ENCODE peak calls at places on chromosomes 7 and 10, in six cellular contexts. F is HepG2; I is H7; B is CD4-positive, alpha-beta memory T cell; T is upper lobe of left lung; E is brain microvascular endothelial cell. L is an unnamed sample.
A peak's percentile ranks its signal among the peaks of the same experiment; 100 is the strongest.

GRCh38 chr7:20514364-20514763 is 101.1 kb upstream of the ABCB5 start:
- DNase-seq in B (no peak), T (peak; percentile 30), I (no peak), F (no peak), E (peak; percentile 2), L (no peak)

GRCh38 chr10:11670311-11670825 is 58.9 kb upstream of the USP6NL start:
- DNase-seq in B (no peak), I (no peak), E (no peak), F (no peak), T (no peak), L (no peak)

GRCh38 chr7:78326870-78327269 is 528.3 kb downstream of the PHTF2 start:
- DNase-seq in E (no peak), F (no peak), T (no peak), I (no peak), B (no peak), L (no peak)

GRCh38 chr10:76469675-76470074 is 1038.3 kb downstream of the LRMDA start:
- DNase-seq in F (no peak), T (no peak), E (peak; percentile 5), B (no peak), I (no peak), L (no peak)

GRCh38 chr10:28838908-28839307 is 161.6 kb downstream of the BAMBI start:
- DNase-seq in I (no peak), E (peak; percentile 62), F (peak; percentile 69), B (no peak), T (no peak), L (no peak)

GRCh38 chr10:78458983-78459638 is 425.4 kb downstream of the RPS24 start:
- DNase-seq in T (peak; percentile 34), B (no peak), E (peak; percentile 78), I (no peak), F (peak; percentile 99), L (peak; percentile 83)

GRCh38 chr7:22561356-22561755 is 61.4 kb upstream of the STEAP1B start:
- DNase-seq in I (peak; percentile 60), B (no peak), F (peak; percentile 72), E (peak; percentile 99), T (peak; percentile 74), L (no peak)

GRCh38 chr10:10824611-10825148 is 193.0 kb upstream of the CELF2 start:
- DNase-seq in T (no peak), I (no peak), F (no peak), B (no peak), E (peak; percentile 92), L (no peak)

GRCh38 chr7:126838194-126838593 is 414.5 kb downstream of the GRM8 start:
- DNase-seq in F (no peak), E (no peak), B (no peak), T (no peak), I (no peak), L (no peak)

GRCh38 chr7:7108931-7109330 is 73.4 kb upstream of the C1GALT1 start:
- DNase-seq in E (no peak), F (no peak), B (no peak), T (no peak), I (no peak), L (no peak)

GRCh38 chr7:35280854-35281253 is 27.0 kb upstream of the TBX20 start:
- DNase-seq in E (no peak), F (no peak), B (no peak), I (peak; percentile 19), T (no peak), L (no peak)

GRCh38 chr10:60073781-60074656 is 167.7 kb upstream of the CCDC6 start:
- DNase-seq in T (no peak), F (no peak), E (no peak), B (no peak), I (no peak), L (no peak)

GRCh38 chr7:97422046-97422445 is 304.5 kb downstream of the SDHAF3 start:
- DNase-seq in B (no peak), T (no peak), F (no peak), I (no peak), E (no peak), L (no peak)

GRCh38 chr7:155889636-155890508 is 77.6 kb upstream of the SHH start:
- DNase-seq in F (no peak), B (no peak), I (no peak), T (peak; percentile 91), E (no peak), L (no peak)

GRCh38 chr10:29102233-29102632 is 186.6 kb upstream of the LYZL1 start:
- DNase-seq in I (no peak), E (no peak), B (no peak), T (no peak), F (no peak), L (no peak)

GRCh38 chr10:69239816-69240434 is 19.8 kb downstream of the HKDC1 start:
- DNase-seq in T (no peak), E (no peak), I (no peak), B (no peak), F (no peak), L (no peak)

GRCh38 chr10:3773465-3774017 is 11.5 kb downstream of the KLF6 start:
- DNase-seq in T (no peak), E (peak; percentile 73), I (no peak), F (no peak), B (no peak), L (no peak)

GRCh38 chr10:118800920-118801319 is 46.1 kb upstream of the CACUL1 start:
- DNase-seq in E (no peak), F (peak; percentile 10), T (no peak), I (no peak), B (peak; percentile 3), L (peak; percentile 8)

GRCh38 chr10:4473977-4474376 is 352.0 kb upstream of the AKR1E2 start:
- DNase-seq in I (no peak), F (no peak), T (no peak), E (no peak), B (no peak), L (no peak)

GRCh38 chr7:81725496-81726117 is 44.2 kb downstream of the HGF start:
- DNase-seq in E (peak; percentile 88), F (no peak), I (no peak), B (no peak), T (no peak), L (no peak)

GRCh38 chr10:131692176-131692575 is 208.6 kb upstream of the PPP2R2D start:
- DNase-seq in B (no peak), F (no peak), I (no peak), T (no peak), E (no peak), L (no peak)

GRCh38 chr10:131689486-131689885 is 211.3 kb upstream of the PPP2R2D start:
- DNase-seq in E (no peak), T (no peak), B (no peak), I (no peak), F (no peak), L (no peak)

GRCh38 chr10:131691481-131692090 is 209.2 kb upstream of the PPP2R2D start:
- DNase-seq in I (no peak), T (no peak), F (no peak), E (no peak), B (no peak), L (no peak)

GRCh38 chr10:131689954-131690669 is 210.7 kb upstream of the PPP2R2D start:
- DNase-seq in B (no peak), E (no peak), F (no peak), T (no peak), I (no peak), L (no peak)

DNA sequence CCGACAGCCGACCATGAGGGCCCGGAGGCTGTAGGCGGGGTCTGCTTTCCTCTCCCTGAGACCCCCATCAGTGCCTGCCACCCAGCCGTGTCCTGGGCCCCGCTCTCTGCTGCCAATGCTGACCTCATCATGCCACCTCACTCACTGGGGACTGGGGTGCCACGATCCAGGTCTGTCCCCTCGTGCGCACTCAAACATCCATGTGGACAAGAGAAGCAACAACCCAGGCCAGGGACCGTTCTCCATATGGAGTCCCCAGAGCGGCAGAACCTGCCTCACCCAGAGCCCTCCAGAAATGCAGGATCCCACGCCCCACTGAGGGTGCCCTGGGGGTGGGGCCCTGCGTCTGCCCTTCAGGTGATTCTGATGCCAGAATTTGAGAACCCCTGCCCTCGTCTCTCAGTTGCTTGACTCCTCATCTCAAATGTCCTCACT is 210.0 kb upstream of the PPP2R2D start:
- DNase-seq in T (no peak), E (no peak), I (no peak), F (no peak), B (no peak), L (no peak)
- H3K4me3 ChIP-seq in T (no peak overlapping the region), E (no peak overlapping the region), I (no peak overlapping the region), F (no peak overlapping the region), B (no peak overlapping the region), L (no peak overlapping the region)

DNA sequence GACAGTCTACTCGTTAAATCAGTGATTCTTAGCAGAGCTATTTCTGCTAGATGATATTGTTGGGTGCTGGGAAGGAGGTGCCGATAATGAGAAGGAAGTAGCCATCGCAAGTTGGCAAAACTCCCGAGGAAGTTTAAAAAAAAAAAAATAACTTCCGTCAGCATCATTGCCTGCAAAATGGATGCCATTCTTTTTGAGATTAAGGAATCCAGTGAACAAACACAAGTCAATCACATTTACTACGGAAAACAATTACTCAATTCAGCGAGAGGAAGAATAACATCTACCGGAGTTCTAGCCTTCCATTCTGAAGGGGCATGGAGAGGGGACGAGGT is 74.4 kb upstream of the SFMBT2 start:
- DNase-seq in I (no peak), B (no peak), E (no peak), F (no peak), T (no peak), L (no peak)
- H3K4me3 ChIP-seq in I (no peak overlapping the region), B (peak overlapping the region; percentile 33), E (no peak overlapping the region), F (no peak overlapping the region), T (no peak overlapping the region), L (no peak overlapping the region)

DNA sequence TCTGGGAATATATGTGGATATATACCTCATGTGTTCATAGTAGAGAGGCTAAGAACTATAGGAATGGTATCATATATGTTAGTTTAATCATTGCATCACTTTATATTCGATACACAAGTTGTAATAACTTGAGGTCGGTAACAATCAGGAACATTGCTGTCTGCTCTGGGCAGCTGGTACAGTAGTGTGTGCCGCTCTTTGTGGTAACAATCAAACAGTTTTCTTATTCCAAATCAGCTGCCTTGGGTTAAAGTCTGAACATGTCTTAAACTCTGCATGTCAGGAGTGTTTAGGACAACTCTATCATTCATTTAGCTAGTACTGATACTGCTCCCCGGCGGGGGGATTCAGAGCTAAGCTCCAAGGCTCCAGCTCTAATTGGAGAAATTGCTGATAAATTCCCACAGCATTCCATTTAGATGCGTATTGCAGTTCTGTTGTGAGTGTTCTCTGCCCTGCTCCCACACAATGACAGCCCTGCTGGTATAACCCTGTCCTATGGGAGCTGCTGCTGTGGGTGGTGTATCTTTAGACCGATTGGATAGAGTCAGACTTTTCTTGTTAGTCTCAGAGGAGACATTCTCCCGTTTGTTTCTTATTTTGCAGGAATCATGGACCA is 707.5 kb upstream of the FZD8 start:
- DNase-seq in F (no peak), B (no peak), T (no peak), I (no peak), E (peak; percentile 95), L (no peak)
- H3K4me3 ChIP-seq in F (no peak overlapping the region), B (no peak overlapping the region), T (no peak overlapping the region), I (no peak overlapping the region), E (no peak overlapping the region), L (no peak overlapping the region)

DNA sequence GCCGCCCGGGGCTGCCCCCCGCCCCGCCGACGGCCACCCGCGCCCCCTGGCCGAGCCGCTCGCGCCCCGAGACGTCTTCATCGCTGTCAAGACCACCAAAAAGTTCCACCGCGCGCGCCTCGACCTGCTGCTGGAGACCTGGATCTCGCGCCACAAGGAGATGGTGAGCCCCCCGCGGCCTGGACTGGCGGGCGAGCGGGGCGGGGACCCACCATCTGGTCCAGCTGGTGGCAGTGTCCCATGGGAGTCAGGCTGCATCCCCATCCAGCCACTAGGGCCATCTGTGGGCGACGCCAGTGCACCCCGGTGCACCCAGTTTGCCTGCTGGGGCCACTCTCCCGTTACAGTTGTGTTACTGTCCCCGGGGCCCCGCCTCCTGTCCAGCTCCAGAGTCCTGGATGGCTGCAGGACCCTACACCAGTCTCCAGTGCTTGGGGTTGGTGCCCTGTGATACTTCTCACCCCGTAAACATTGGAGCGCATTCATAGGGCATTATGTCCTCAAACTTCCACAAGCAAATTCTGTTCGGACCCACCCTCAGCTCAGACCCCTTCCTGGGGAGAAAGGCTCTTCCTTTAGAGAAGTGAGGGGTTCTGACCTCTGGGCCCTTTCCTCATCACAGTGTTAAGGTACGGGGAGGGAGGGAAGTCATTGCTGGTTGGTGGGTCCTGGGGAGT is 695 bp downstream of the LFNG start:
- DNase-seq in F (no peak), B (no peak), I (peak; percentile 82), T (peak; percentile 58), E (no peak), L (no peak)
- H3K4me3 ChIP-seq in F (peak overlapping the region; percentile 66), B (peak overlapping the region; percentile 98), I (peak overlapping the region; percentile 51), T (peak overlapping the region; percentile 8), E (peak overlapping the region; percentile 65), L (peak overlapping the region; percentile 45)